ENCODE peak calls at places on chromosomes 12 and 14, in ten cellular contexts. D, C, W, M, O, P, V, N, S and L are unnamed samples.

GRCh38 chr12:73998894-73999293 is 538.7 kb upstream of the ATXN7L3B start:
- DNase-seq in V (no peak), P (no peak), O (no peak), D (no peak), M (no peak), C (no peak), W (no peak), N (no peak), S (no peak), L (no peak)

GRCh38 chr12:49980501-49981158 is 7.9 kb downstream of the AQP6 start:
- DNase-seq in N (no peak), V (no peak), M (no peak), W (no peak), S (no peak), C (no peak), O (no peak), D (no peak), P (no peak), L (no peak)

GRCh38 chr12:100926669-100927248 is 132.2 kb downstream of the ANO4 start:
- DNase-seq in C (no peak), N (no peak), O (no peak), P (peak), S (no peak), M (no peak), V (peak), W (peak), D (peak), L (no peak)

GRCh38 chr14:89364316-89364715 is 52.7 kb downstream of the FOXN3 start:
- DNase-seq in S (no peak), V (no peak), W (no peak), C (no peak), N (no peak), P (no peak), M (no peak), O (no peak), D (no peak), L (no peak)

GRCh38 chr14:102471921-102472814 is 37.4 kb downstream of the ANKRD9 start:
- DNase-seq in D (no peak), M (no peak), C (no peak), S (no peak), P (no peak), V (no peak), N (no peak), O (no peak), W (no peak), L (no peak)

GRCh38 chr14:22466520-22466919 is 122.5 kb downstream of the DAD1 start:
- DNase-seq in S (no peak), M (no peak), C (no peak), N (no peak), O (peak), W (no peak), P (no peak), D (no peak), V (peak), L (no peak)

GRCh38 chr12:4380332-4380731 is 820 bp upstream of the FGF23 start:
- DNase-seq in C (no peak), D (no peak), O (no peak), N (no peak), S (no peak), M (no peak), P (no peak), W (no peak), V (no peak), L (no peak)

GRCh38 chr12:122951406-122951805 is 14.9 kb downstream of the ABCB9 start:
- DNase-seq in V (peak), O (no peak), P (no peak), W (no peak), S (no peak), N (no peak), C (no peak), D (peak), M (no peak), L (no peak)

GRCh38 chr14:26128931-26129674 is 468.7 kb downstream of the NOVA1 start:
- DNase-seq in W (no peak), V (no peak), N (peak), M (no peak), C (no peak), O (no peak), D (no peak), P (no peak), S (no peak), L (no peak)

GRCh38 chr12:53059434-53060063 is 9.7 kb downstream of the TNS2 start:
- DNase-seq in N (no peak), W (peak), V (no peak), P (no peak), M (no peak), C (no peak), S (no peak), O (no peak), D (no peak), L (no peak)

GRCh38 chr12:48119078-48119833 is at the start of gene PFKM:
- DNase-seq in C (peak), O (peak), V (peak), P (peak), M (peak), D (peak), S (peak), W (peak), N (peak), L (peak)

GRCh38 chr12:69620921-69621320 is 10.2 kb upstream of the LRRC10 start:
- DNase-seq in V (no peak), M (no peak), S (no peak), P (no peak), D (no peak), O (no peak), N (no peak), W (no peak), C (no peak), L (no peak)

GRCh38 chr14:30138517-30138916 is 210.9 kb upstream of the PRKD1 start:
- DNase-seq in P (no peak), N (no peak), W (no peak), S (no peak), V (peak), M (no peak), D (no peak), C (no peak), O (no peak), L (no peak)

GRCh38 chr14:35193161-35193560 is 70.8 kb downstream of the PRORP start:
- DNase-seq in O (no peak), P (no peak), D (no peak), N (no peak), S (no peak), V (no peak), W (no peak), C (no peak), M (no peak), L (no peak)

GRCh38 chr14:23562822-23563472 is 4.6 kb downstream of the AP1G2 start:
- DNase-seq in C (peak), V (peak), S (peak), N (no peak), O (peak), M (peak), D (peak), P (peak), W (no peak), L (no peak)

GRCh38 chr14:30214014-30214413 is 286.4 kb upstream of the PRKD1 start:
- DNase-seq in M (no peak), S (no peak), C (no peak), D (no peak), V (no peak), W (no peak), O (no peak), N (no peak), P (no peak), L (no peak)

GRCh38 chr14:23364164-23364571 is 804 bp downstream of the EFS start:
- DNase-seq in M (no peak), C (no peak), N (no peak), O (no peak), P (peak), V (peak), W (no peak), S (peak), D (no peak), L (peak)